ENCODE peak calls at places on chromosomes 3 and 15, in five cellular contexts. Q is astrocyte of the cerebellum, Z is fibroblast of lung, W is cardiac muscle cell, M is dorsolateral prefrontal cortex. L is an unnamed sample.

GRCh38 chr3:47152578-47152977 is 11.3 kb downstream of the SETD2 start:
- DNase-seq in Q (no peak), M (no peak), W (no peak), Z (no peak), L (no peak)

GRCh38 chr3:55571913-55572312 is 84.8 kb upstream of the WNT5A start:
- DNase-seq in M (peak), W (peak), Z (no peak), Q (no peak), L (peak)

GRCh38 chr3:100033184-100033583 is 81.1 kb downstream of the FILIP1L start:
- DNase-seq in M (no peak), Z (peak), Q (no peak), W (no peak), L (peak)

GRCh38 chr15:31434418-31435255 is 108.0 kb downstream of the KLF13 start:
- DNase-seq in Z (peak), W (no peak), Q (peak), M (no peak), L (peak)

GRCh38 chr15:26179906-26180305 is 316.8 kb upstream of the ATP10A start:
- DNase-seq in Q (no peak), W (peak), Z (no peak), M (peak), L (no peak)

GRCh38 chr3:164267031-164267430 is 811.3 kb downstream of the SI start:
- DNase-seq in W (no peak), Q (no peak), M (no peak), Z (no peak), L (no peak)

GRCh38 chr3:77546246-77546645 is 506.3 kb downstream of the ROBO2 start:
- DNase-seq in Q (no peak), M (no peak), Z (no peak), W (no peak), L (no peak)

GRCh38 chr3:58487140-58487886 is 4.6 kb upstream of the KCTD6 start:
- DNase-seq in M (peak), W (no peak), Q (no peak), Z (peak), L (peak)

GRCh38 chr15:62444104-62445027 is 279.3 kb upstream of the C2CD4B start:
- DNase-seq in W (no peak), Z (peak), Q (peak), M (no peak), L (peak)

GRCh38 chr15:79051941-79052731 is 38.4 kb downstream of the RASGRF1 start:
- DNase-seq in Q (no peak), M (no peak), Z (no peak), W (no peak), L (no peak)

GRCh38 chr3:52536112-52536368 is 365 bp upstream of the UQCC5 start:
- DNase-seq in M (no peak), W (no peak), Q (no peak), Z (no peak), L (no peak)

GRCh38 chr3:109835958-109836357 is 498.6 kb upstream of the DPPA4 start:
- DNase-seq in Z (no peak), W (no peak), Q (no peak), M (no peak), L (no peak)

GRCh38 chr15:73955851-73956250 is 29.6 kb downstream of the LOXL1 start:
- DNase-seq in M (no peak), Z (no peak), W (no peak), Q (no peak), L (no peak)

GRCh38 chr15:48954538-48954937 is 9.2 kb downstream of the SHC4 start:
- DNase-seq in Q (peak), Z (peak), M (no peak), W (no peak), L (peak)

GRCh38 chr15:83163032-83163431 is 44.6 kb downstream of the HDGFL3 start:
- DNase-seq in W (no peak), Z (no peak), M (no peak), Q (no peak), L (peak)

GRCh38 chr3:52998781-52999509 is 46.9 kb downstream of the SFMBT1 start:
- DNase-seq in M (no peak), W (no peak), Q (no peak), Z (no peak), L (no peak)

GRCh38 chr3:50617096-50617791 is at the start of gene MAPKAPK3:
- DNase-seq in Q (no peak), Z (no peak), W (peak), M (no peak), L (peak)

GRCh38 chr15:52735231-52736089 is 54.7 kb downstream of the ONECUT1 start:
- DNase-seq in Q (peak), M (no peak), W (peak), Z (peak), L (peak)

GRCh38 chr3:117054551-117054950 is 345.0 kb downstream of the TUSC7 start:
- DNase-seq in Q (no peak), M (no peak), Z (no peak), W (no peak), L (no peak)

GRCh38 chr15:70245932-70246622 is 148.4 kb upstream of the TLE3 start:
- DNase-seq in Z (peak), W (no peak), Q (no peak), M (peak), L (peak)

GRCh38 chr3:129161860-129162271 is 1.0 kb upstream of the ISY1 start:
- DNase-seq in M (no peak), Z (peak), Q (no peak), W (no peak), L (no peak)

GRCh38 chr3:50089603-50089945 is 855 bp downstream of the RBM5 start:
- DNase-seq in Z (peak), Q (peak), W (peak), M (no peak), L (peak)

GRCh38 chr15:52178765-52179164 is 12.4 kb downstream of the GNB5 start:
- DNase-seq in Q (no peak), Z (no peak), W (no peak), M (no peak), L (no peak)

GRCh38 chr15:58734859-58735258 is 14.6 kb downstream of the ADAM10 start:
- DNase-seq in Q (no peak), M (no peak), W (no peak), Z (no peak), L (no peak)

GRCh38 chr3:46955801-46956259 is 20.7 kb downstream of the CCDC12 start:
- DNase-seq in Q (no peak), W (no peak), M (no peak), Z (no peak), L (no peak)

GRCh38 chr3:58059349-58060321 is 51.4 kb downstream of the FLNB start:
- DNase-seq in Q (no peak), Z (peak), M (no peak), W (peak), L (peak)

GRCh38 chr15:66901336-66902100 is 163.9 kb upstream of the SMAD3 start:
- DNase-seq in Z (peak), W (no peak), Q (no peak), M (no peak), L (peak)

GRCh38 chr3:156211583-156211982 is 91.2 kb downstream of the KCNAB1 start:
- DNase-seq in W (no peak), Q (no peak), M (no peak), Z (no peak), L (peak)

GRCh38 chr3:149460123-149460522 is 14.4 kb upstream of the TM4SF4 start:
- DNase-seq in M (no peak), Q (no peak), Z (peak), W (no peak), L (peak)

GRCh38 chr3:47650294-47650693 is 71.6 kb upstream of the CSPG5 start:
- DNase-seq in M (no peak), W (no peak), Q (no peak), Z (no peak), L (no peak)

GRCh38 chr3:160400631-160401150 is 1.2 kb downstream of the SMC4 start:
- DNase-seq in Z (no peak), Q (no peak), W (peak), M (no peak), L (no peak)

GRCh38 chr3:88005066-88005465 is 53.7 kb downstream of the CGGBP1 start:
- DNase-seq in Z (peak), W (peak), M (no peak), Q (no peak), L (peak)

GRCh38 chr3:184029456-184029950 is 2.0 kb upstream of the HTR3D start:
- DNase-seq in W (no peak), Q (no peak), Z (peak), M (no peak), L (peak)

GRCh38 chr15:79522656-79523055 is 90.5 kb downstream of the MINAR1 start:
- DNase-seq in Q (no peak), M (no peak), Z (no peak), W (no peak), L (peak)

GRCh38 chr3:37039447-37039846 is 46.1 kb downstream of the MLH1 start:
- DNase-seq in Q (no peak), Z (no peak), W (no peak), M (no peak), L (no peak)

GRCh38 chr15:56732881-56733130 is 503 bp downstream of the ZNF280D start:
- DNase-seq in W (no peak), Z (no peak), Q (no peak), M (no peak), L (no peak)

GRCh38 chr15:68230157-68231100 is 901 bp upstream of the CLN6 start:
- DNase-seq in W (no peak), Z (no peak), M (no peak), Q (no peak), L (peak)

GRCh38 chr15:68228971-68229385 is 550 bp downstream of the CLN6 start:
- DNase-seq in Z (no peak), W (no peak), M (no peak), Q (no peak), L (no peak)

GRCh38 chr15:68229386-68230156 is at the start of gene CLN6:
- DNase-seq in Z (peak), Q (peak), W (peak), M (peak), L (peak)

GRCh38 chr15:68228143-68228970 is 1.2 kb downstream of the CLN6 start:
- DNase-seq in W (no peak), Z (no peak), Q (no peak), M (no peak), L (no peak)

DNA sequence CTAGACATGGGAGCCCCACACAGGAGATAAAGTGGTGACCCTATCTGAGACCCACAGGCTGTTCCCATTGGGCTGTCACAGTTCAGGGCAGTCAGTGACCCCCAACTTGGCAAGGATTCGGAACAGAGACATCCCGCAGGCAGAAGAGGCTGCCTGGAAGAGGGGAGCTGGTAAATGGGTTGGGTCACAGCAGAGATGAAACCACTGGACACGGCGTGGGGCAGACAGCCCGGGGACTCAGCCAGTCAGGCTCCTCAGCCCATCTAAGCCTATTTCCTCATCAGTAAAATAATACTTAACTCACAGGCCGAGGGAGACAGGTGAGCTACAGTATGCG is 1.8 kb downstream of the CLN6 start:
- DNase-seq in M (no peak), Z (no peak), Q (no peak), W (no peak), L (no peak)
- H3K4me3 ChIP-seq in M (no peak), Z (no peak), Q (no peak), W (no peak), L (peak)

GRCh38 chr3:31937225-31937624 is 43.8 kb downstream of the OSBPL10 start:
- DNase-seq in Q (no peak), Z (no peak), W (no peak), M (no peak), L (no peak)
- TF ChIP-seq CTCF in Q (no peak), Z (no peak), W (no peak), M (no peak), L (no peak)

GRCh38 chr3:4467522-4467867 is 426 bp upstream of the SUMF1 start:
- DNase-seq in Z (no peak), M (no peak), Q (no peak), W (no peak), L (no peak)
- H3K4me3 ChIP-seq in Z (peak), M (peak), Q (peak), W (peak), L (peak)

GRCh38 chr3:152272771-152273242 is 4.1 kb downstream of the MBNL1 start:
- DNase-seq in Q (peak), M (no peak), Z (peak), W (no peak), L (peak)
- TF ChIP-seq CTCF in Q (no peak), M (no peak), Z (no peak), W (no peak), L (no peak)

GRCh38 chr3:194970066-194970465 is 284.4 kb downstream of the FAM43A start:
- DNase-seq in M (no peak), W (no peak), Z (no peak), Q (no peak), L (no peak)

GRCh38 chr3:194971009-194971408 is 285.3 kb downstream of the FAM43A start:
- DNase-seq in W (no peak), Z (no peak), Q (no peak), M (no peak), L (no peak)

GRCh38 chr3:194964809-194965208 is 279.1 kb downstream of the FAM43A start:
- DNase-seq in W (no peak), Z (no peak), M (no peak), Q (no peak), L (no peak)

GRCh38 chr3:194971965-194972364 is 286.3 kb downstream of the FAM43A start:
- DNase-seq in W (no peak), Z (no peak), M (no peak), Q (no peak), L (no peak)

GRCh38 chr3:194967126-194968117 is 281.7 kb downstream of the FAM43A start:
- DNase-seq in Z (no peak), M (no peak), Q (no peak), W (no peak), L (peak)
- H3K4me3 ChIP-seq in Z (no peak), M (no peak), Q (no peak), W (no peak), L (no peak)

GRCh38 chr3:186167646-186168045 is 58.8 kb upstream of the ETV5 start:
- DNase-seq in W (no peak), Z (no peak), Q (no peak), M (no peak), L (no peak)
- TF ChIP-seq CTCF in W (no peak), Z (no peak), Q (no peak), M (no peak), L (no peak)

DNA sequence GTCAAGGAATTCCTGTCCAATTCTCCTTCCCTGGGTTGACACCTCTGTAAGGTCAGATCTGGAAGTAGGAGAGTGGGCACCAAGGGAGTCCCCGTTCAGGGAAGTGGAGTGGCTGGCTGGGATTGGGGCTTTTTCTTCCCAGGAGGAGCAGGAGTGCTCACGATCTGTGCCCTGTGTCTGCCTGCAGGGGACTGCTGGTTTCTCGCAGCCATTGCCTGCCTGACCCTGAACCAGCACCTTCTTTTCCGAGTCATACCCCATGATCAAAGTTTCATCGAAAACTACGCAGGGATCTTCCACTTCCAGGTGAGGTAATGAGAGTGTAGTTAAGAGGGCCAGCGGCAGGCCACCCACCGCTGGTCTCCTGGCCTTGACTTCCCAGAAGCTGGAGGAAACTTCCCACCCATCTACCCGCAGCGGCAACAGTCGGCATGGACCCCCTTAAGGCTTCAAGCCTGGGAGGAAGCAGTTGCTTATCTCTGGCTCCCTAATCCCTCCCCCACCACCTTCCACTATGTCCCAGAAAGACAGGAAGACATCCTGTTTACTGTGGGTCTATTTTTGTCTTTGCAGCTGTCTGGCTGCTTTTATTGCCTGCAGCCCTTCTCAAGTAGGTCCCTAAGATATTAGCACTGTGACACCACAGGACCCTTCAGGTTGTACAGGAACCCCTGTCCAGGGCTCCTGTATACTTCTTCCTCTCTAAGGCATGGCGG is 26.8 kb downstream of the CAPN3 start:
- DNase-seq in W (no peak), M (no peak), Z (no peak), Q (no peak), L (no peak)
- H3K4me3 ChIP-seq in W (no peak), M (no peak), Z (no peak), Q (no peak), L (no peak)

DNA sequence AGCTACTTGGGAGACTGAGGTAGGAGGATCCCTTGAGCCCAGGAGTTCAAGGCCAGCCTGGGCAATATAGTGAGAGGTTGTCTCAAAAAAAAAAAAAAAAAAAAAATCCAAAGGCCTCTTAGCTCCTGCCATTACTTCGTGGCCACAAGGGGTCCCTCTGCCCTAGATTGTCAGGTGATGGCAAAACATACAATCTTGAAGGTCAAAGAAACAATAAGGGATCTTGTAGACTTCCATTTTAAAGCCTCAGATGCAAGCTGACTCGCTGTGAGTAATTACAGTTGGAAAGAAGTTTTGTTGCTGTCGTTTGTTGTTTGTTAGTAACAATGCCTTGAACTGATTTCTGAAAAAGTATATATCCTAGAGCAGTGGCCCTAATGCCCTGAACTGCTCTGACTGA is 55.9 kb upstream of the PLCL2 start:
- DNase-seq in W (peak), Q (no peak), M (no peak), Z (peak), L (peak)
- TF ChIP-seq CTCF in W (peak), Q (peak), M (no peak), Z (peak), L (peak)

L was measured in cardiac fibroblast.